ENCODE peak calls at places on chromosomes 1 and 21, in four cellular contexts. D, R, G and P are unnamed samples. For H3K4me1 and H3K36me3, the result is how much of the 10 kb centered on the place peaks cover.

GRCh38 chr21:35231115-35231514 is 182.0 kb upstream of the RUNX1 start:
- DNase-seq in D (no peak), R (no peak), G (no peak), P (no peak)

GRCh38 chr21:43866233-43866632 is 1.2 kb downstream of the AGPAT3 start:
- DNase-seq in D (peak), R (peak), G (no peak), P (peak)

GRCh38 chr1:3180915-3181314 is 111.9 kb downstream of the PRDM16 start:
- DNase-seq in D (no peak), R (no peak), G (no peak), P (no peak)

GRCh38 chr1:155251566-155251965 is 3.7 kb downstream of the ENTREP3 start:
- DNase-seq in D (no peak), R (no peak), G (no peak), P (no peak)

GRCh38 chr1:26015358-26015757 is 6.2 kb upstream of the EXTL1 start:
- DNase-seq in D (no peak), R (no peak), G (no peak), P (no peak)

GRCh38 chr1:165858364-165858823 is 31.0 kb downstream of the UCK2 start:
- DNase-seq in D (no peak), R (peak), G (no peak), P (peak)

GRCh38 chr1:159185121-159185520 is 13.7 kb downstream of the CADM3 start:
- DNase-seq in D (no peak), R (no peak), G (no peak), P (no peak)

GRCh38 chr1:70071597-70071996 is 133.8 kb downstream of the LRRC40 start:
- DNase-seq in D (no peak), R (peak), G (no peak), P (no peak)

GRCh38 chr21:33027401-33028185 is 1.9 kb downstream of the OLIG2 start:
- DNase-seq in D (no peak), R (no peak), G (no peak), P (no peak)

GRCh38 chr1:5908461-5909375 is 83.5 kb downstream of the NPHP4 start:
- DNase-seq in D (no peak), R (no peak), G (no peak), P (no peak)

GRCh38 chr1:234882898-234883297 is 245.7 kb downstream of the TOMM20 start:
- DNase-seq in D (no peak), R (no peak), G (no peak), P (no peak)

GRCh38 chr21:41507521-41508414 is at the start of gene TMPRSS2:
- DNase-seq in D (no peak), R (peak), G (no peak), P (no peak)

GRCh38 chr1:119040906-119041305 is 52.8 kb upstream of the TBX15 start:
- DNase-seq in D (peak), R (peak), G (no peak), P (peak)

GRCh38 chr1:200392625-200393185 is 17.1 kb downstream of the ZNF281 start:
- DNase-seq in D (no peak), R (no peak), G (no peak), P (no peak)

GRCh38 chr1:118989878-118990378 is 1.8 kb upstream of the TBX15 start:
- DNase-seq in D (peak), R (no peak), G (no peak), P (no peak)

GRCh38 chr1:183411091-183411490 is 7.1 kb downstream of the NMNAT2 start:
- DNase-seq in D (no peak), R (no peak), G (no peak), P (no peak)

GRCh38 chr21:33078907-33079582 is 9.1 kb downstream of the OLIG1 start:
- DNase-seq in D (no peak), R (no peak), G (no peak), P (no peak)

GRCh38 chr1:182113879-182114626 is 52.5 kb upstream of the ZNF648 start:
- DNase-seq in D (no peak), R (no peak), G (no peak), P (no peak)

GRCh38 chr1:215181518-215181917 is 99.0 kb downstream of the KCNK2 start:
- DNase-seq in D (no peak), R (no peak), G (no peak), P (no peak)

GRCh38 chr1:59705849-59706599 is 108.7 kb upstream of the HOOK1 start:
- DNase-seq in D (no peak), R (no peak), G (no peak), P (peak)

GRCh38 chr1:109739738-109740614 is 862 bp downstream of the GSTM3 start:
- DNase-seq in D (peak), R (peak), G (no peak), P (peak)

GRCh38 chr1:53878492-53879105 is 11.0 kb downstream of the YIPF1 start:
- DNase-seq in D (no peak), R (no peak), G (peak), P (no peak)

GRCh38 chr1:85580046-85580411 is 532 bp upstream of the CCN1 start:
- DNase-seq in D (peak), R (no peak), G (no peak), P (peak)

GRCh38 chr1:228281631-228282328 is 73.9 kb downstream of the OBSCN start:
- DNase-seq in D (peak), R (no peak), G (no peak), P (peak)

GRCh38 chr1:167718926-167719691 is 2.7 kb upstream of the MPZL1 start:
- DNase-seq in D (no peak), R (no peak), G (no peak), P (no peak)

GRCh38 chr1:196148367-196148970 is 459.8 kb downstream of the KCNT2 start:
- DNase-seq in D (no peak), R (no peak), G (peak), P (no peak)

GRCh38 chr1:6859415-6860343 is 74.4 kb downstream of the CAMTA1 start:
- DNase-seq in D (no peak), R (no peak), G (peak), P (no peak)

GRCh38 chr1:44820945-44821715 is 12.8 kb downstream of the BTBD19 start:
- DNase-seq in D (peak), R (no peak), G (no peak), P (no peak)

GRCh38 chr1:156776942-156777341 is 9.6 kb downstream of the PRCC start:
- DNase-seq in D (no peak), R (no peak), G (no peak), P (no peak)

GRCh38 chr1:156781585-156782186 is 14.4 kb downstream of the PRCC start:
- DNase-seq in D (no peak), R (no peak), G (no peak), P (no peak)

GRCh38 chr1:156773607-156774006 is 6.3 kb downstream of the PRCC start:
- DNase-seq in D (no peak), R (no peak), G (no peak), P (no peak)

GRCh38 chr1:156775799-156776198 is 8.5 kb downstream of the PRCC start:
- DNase-seq in D (no peak), R (no peak), G (no peak), P (no peak)

GRCh38 chr1:156777573-156777972 is 10.2 kb downstream of the PRCC start:
- DNase-seq in D (no peak), R (no peak), G (no peak), P (no peak)
- H3K4me1 ChIP-seq in D (under half), R (under half), G (under half), P (under half)

GRCh38 chr1:202007279-202007678 is 3.1 kb upstream of the ELF3 start:
- DNase-seq in D (no peak), R (peak), G (no peak), P (no peak)
- H3K36me3 ChIP-seq in D (under half), R (under half), G (under half), P (under half)

GRCh38 chr1:153539395-153540093 is 1.2 kb downstream of the S100A5 start:
- DNase-seq in D (no peak), R (no peak), G (no peak), P (no peak)

GRCh38 chr1:153540394-153541361 is at the start of gene S100A5:
- DNase-seq in D (no peak), R (no peak), G (no peak), P (no peak)

GRCh38 chr1:153536618-153537375 is 1.0 kb upstream of the S100A6 start:
- DNase-seq in D (no peak), R (peak), G (no peak), P (no peak)

GRCh38 chr1:153537376-153537730 is 1.6 kb upstream of the S100A6 start:
- DNase-seq in D (no peak), R (peak), G (no peak), P (no peak)

GRCh38 chr1:153538315-153538821 is 2.4 kb downstream of the S100A5 start:
- DNase-seq in D (peak), R (peak), G (peak), P (no peak)
- H3K4me1 ChIP-seq in D (under half), R (under half), G (under half), P (under half)

DNA sequence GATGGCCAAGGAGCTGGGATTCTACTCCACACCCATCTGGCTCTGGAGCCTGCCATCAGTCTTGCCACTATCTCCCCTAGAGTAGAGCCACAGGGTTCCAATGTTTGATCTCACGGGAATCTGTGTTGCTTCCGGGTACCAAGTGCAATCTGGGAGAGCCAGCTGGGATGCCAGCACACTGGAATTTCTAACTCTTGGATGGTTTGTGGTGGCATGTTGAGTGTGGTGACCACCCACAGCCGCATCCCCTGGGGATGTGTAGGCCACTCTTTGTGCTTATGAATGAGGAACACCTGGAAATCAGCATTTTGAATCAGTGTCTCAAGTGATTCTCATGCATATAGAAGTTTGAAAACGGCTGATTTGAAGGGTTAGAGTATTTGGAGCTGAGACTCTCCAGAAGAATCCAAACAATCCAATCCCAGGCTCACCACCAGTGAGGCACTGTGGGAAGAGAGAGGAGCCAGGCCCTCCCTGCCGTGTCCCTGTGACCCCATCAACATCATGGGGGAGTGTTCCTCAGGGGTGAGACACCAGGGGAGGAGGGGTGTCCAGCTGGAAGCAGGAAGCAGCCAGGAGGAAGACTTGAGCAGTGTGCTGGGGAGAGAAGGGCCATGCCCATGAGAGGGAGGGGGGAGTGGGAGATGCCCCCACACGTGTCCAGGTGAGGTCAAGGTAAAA is 13.4 kb downstream of the FBLIM1 start:
- DNase-seq in D (no peak), R (no peak), G (no peak), P (no peak)
- H3K36me3 ChIP-seq in D (under half), R (under half), G (half or more), P (under half)

GRCh38 chr1:172357753-172358152 is 62.7 kb upstream of the C1orf105 start:
- DNase-seq in D (no peak), R (no peak), G (no peak), P (no peak)
- H3K4me1 ChIP-seq in D (under half), R (under half), G (under half), P (under half)

DNA sequence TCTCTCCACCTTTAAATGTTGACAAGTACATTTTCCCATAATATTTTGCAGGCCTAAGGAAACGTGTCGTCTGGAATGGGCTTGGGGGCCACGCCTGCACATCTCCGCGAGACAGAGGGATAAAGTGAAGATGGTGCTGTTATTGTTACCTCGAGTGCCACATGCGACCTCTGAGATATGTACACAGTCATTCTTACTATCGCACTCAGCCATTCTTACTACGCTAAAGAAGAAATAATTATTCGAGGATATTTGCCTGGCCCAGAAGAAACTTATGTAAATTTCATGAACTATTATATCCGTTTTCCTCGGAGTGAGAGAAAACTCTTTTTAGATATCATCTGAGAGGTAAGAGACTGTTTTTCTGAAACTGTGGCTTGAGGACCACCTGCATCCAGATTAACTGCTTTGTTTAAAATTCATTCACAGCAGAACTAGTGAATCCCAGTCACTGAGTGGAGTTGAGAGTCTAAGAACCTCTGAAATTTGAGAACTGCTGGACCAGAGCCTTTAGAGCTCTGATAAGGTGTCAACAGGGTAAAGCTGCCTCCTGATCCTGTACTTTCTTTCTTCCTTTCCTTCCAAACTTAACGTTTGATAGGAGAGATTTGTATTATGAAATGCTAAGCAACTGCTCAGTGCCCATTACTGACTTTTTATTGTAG is 808 bp downstream of the EXO1 start:
- DNase-seq in D (no peak), R (no peak), G (no peak), P (no peak)
- H3K36me3 ChIP-seq in D (under half), R (under half), G (half or more), P (under half)

GRCh38 chr1:203632941-203633340 is 6.3 kb downstream of the ATP2B4 start:
- DNase-seq in D (no peak), R (no peak), G (no peak), P (no peak)

GRCh38 chr1:203629509-203630082 is 3.0 kb downstream of the ATP2B4 start:
- DNase-seq in D (peak), R (peak), G (peak), P (peak)

GRCh38 chr1:203631946-203632345 is 5.3 kb downstream of the ATP2B4 start:
- DNase-seq in D (no peak), R (no peak), G (no peak), P (no peak)

GRCh38 chr1:203630697-203631096 is 4.1 kb downstream of the ATP2B4 start:
- DNase-seq in D (no peak), R (no peak), G (no peak), P (peak)

GRCh38 chr1:203631349-203631748 is 4.7 kb downstream of the ATP2B4 start:
- DNase-seq in D (no peak), R (no peak), G (no peak), P (no peak)
- H3K4me1 ChIP-seq in D (under half), R (under half), G (under half), P (under half)

DNA sequence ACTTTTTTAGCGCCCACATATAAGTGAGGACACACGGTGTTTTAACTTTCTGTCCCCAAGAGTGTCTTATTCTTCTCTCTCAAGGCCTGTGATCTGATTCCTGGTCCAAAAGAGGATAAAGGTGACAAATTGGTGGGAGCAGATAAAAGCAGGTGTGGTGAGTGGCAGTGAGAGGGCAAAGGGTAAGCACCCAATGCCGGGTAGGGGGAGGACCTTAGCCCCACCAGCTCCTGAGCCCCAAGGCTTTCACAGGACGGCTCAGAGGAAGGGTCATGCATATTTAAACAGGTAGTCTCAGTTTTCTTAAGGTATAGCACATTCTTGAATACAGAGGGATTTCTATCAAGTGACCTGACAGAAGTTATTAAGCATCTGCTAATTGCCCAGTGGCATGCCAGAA is 19.6 kb downstream of the LBR start:
- DNase-seq in D (no peak), R (no peak), G (no peak), P (no peak)
- H3K36me3 ChIP-seq in D (under half), R (under half), G (half or more), P (under half)